ENCODE peak calls at places on chromosomes 13 and 19, in nine cellular contexts. One of them, this sample, is unnamed.

GRCh38 chr13:84445776-84446175 is 563.5 kb upstream of the SLITRK1 start:
- DNase-seq in neural crest cell: no peak
- DNase-seq in epithelial cell of esophagus: peak
- DNase-seq in progenitor cell of endocrine pancreas: no peak
- DNase-seq in Peyer's patch: no peak
- DNase-seq in WTC11: no peak
- DNase-seq in mesothelial cell of epicardium: no peak
- DNase-seq in tibial nerve: no peak
- DNase-seq in activated CD8-positive, alpha-beta T cell treated with anti-CD3 and anti-CD28 coated beads for 36 hours: no peak
- DNase-seq in this sample: no peak

GRCh38 chr19:38395381-38396127 is 7.1 kb downstream of the SPRED3 start:
- DNase-seq in WTC11: no peak
- DNase-seq in activated CD8-positive, alpha-beta T cell treated with anti-CD3 and anti-CD28 coated beads for 36 hours: peak
- DNase-seq in progenitor cell of endocrine pancreas: no peak
- DNase-seq in Peyer's patch: no peak
- DNase-seq in epithelial cell of esophagus: no peak
- DNase-seq in neural crest cell: no peak
- DNase-seq in mesothelial cell of epicardium: no peak
- DNase-seq in tibial nerve: no peak
- DNase-seq in this sample: no peak

GRCh38 chr13:55199132-55199531 is 1941.6 kb upstream of the PRR20A start:
- DNase-seq in Peyer's patch: no peak
- DNase-seq in neural crest cell: no peak
- DNase-seq in epithelial cell of esophagus: no peak
- DNase-seq in WTC11: no peak
- DNase-seq in activated CD8-positive, alpha-beta T cell treated with anti-CD3 and anti-CD28 coated beads for 36 hours: no peak
- DNase-seq in tibial nerve: no peak
- DNase-seq in progenitor cell of endocrine pancreas: no peak
- DNase-seq in mesothelial cell of epicardium: no peak
- DNase-seq in this sample: no peak

GRCh38 chr13:28583661-28584091 is 75.3 kb upstream of the POMP start:
- DNase-seq in neural crest cell: no peak
- DNase-seq in progenitor cell of endocrine pancreas: no peak
- DNase-seq in epithelial cell of esophagus: no peak
- DNase-seq in WTC11: peak
- DNase-seq in tibial nerve: no peak
- DNase-seq in Peyer's patch: no peak
- DNase-seq in activated CD8-positive, alpha-beta T cell treated with anti-CD3 and anti-CD28 coated beads for 36 hours: no peak
- DNase-seq in mesothelial cell of epicardium: no peak
- DNase-seq in this sample: no peak

GRCh38 chr13:40562975-40563349 is 103.5 kb downstream of the FOXO1 start:
- DNase-seq in epithelial cell of esophagus: no peak
- DNase-seq in neural crest cell: no peak
- DNase-seq in progenitor cell of endocrine pancreas: no peak
- DNase-seq in WTC11: no peak
- DNase-seq in activated CD8-positive, alpha-beta T cell treated with anti-CD3 and anti-CD28 coated beads for 36 hours: peak
- DNase-seq in Peyer's patch: peak
- DNase-seq in mesothelial cell of epicardium: no peak
- DNase-seq in tibial nerve: no peak
- DNase-seq in this sample: no peak

GRCh38 chr19:37778613-37779138 is 710 bp downstream of the ZNF573 start:
- DNase-seq in tibial nerve: no peak
- DNase-seq in WTC11: no peak
- DNase-seq in Peyer's patch: no peak
- DNase-seq in epithelial cell of esophagus: peak
- DNase-seq in progenitor cell of endocrine pancreas: no peak
- DNase-seq in neural crest cell: no peak
- DNase-seq in mesothelial cell of epicardium: no peak
- DNase-seq in activated CD8-positive, alpha-beta T cell treated with anti-CD3 and anti-CD28 coated beads for 36 hours: no peak
- DNase-seq in this sample: no peak

GRCh38 chr13:31011193-31011860 is 78.9 kb downstream of the TEX26 start:
- DNase-seq in Peyer's patch: no peak
- DNase-seq in tibial nerve: no peak
- DNase-seq in WTC11: no peak
- DNase-seq in mesothelial cell of epicardium: no peak
- DNase-seq in progenitor cell of endocrine pancreas: no peak
- DNase-seq in epithelial cell of esophagus: no peak
- DNase-seq in activated CD8-positive, alpha-beta T cell treated with anti-CD3 and anti-CD28 coated beads for 36 hours: no peak
- DNase-seq in neural crest cell: no peak
- DNase-seq in this sample: no peak

GRCh38 chr13:77898097-77898496 is 20.5 kb downstream of the EDNRB start:
- DNase-seq in epithelial cell of esophagus: no peak
- DNase-seq in mesothelial cell of epicardium: no peak
- DNase-seq in WTC11: no peak
- DNase-seq in tibial nerve: no peak
- DNase-seq in Peyer's patch: no peak
- DNase-seq in activated CD8-positive, alpha-beta T cell treated with anti-CD3 and anti-CD28 coated beads for 36 hours: no peak
- DNase-seq in neural crest cell: no peak
- DNase-seq in progenitor cell of endocrine pancreas: no peak
- DNase-seq in this sample: no peak

GRCh38 chr13:28423010-28423409 is 71.9 kb downstream of the FLT1 start:
- DNase-seq in activated CD8-positive, alpha-beta T cell treated with anti-CD3 and anti-CD28 coated beads for 36 hours: peak
- DNase-seq in WTC11: no peak
- DNase-seq in epithelial cell of esophagus: no peak
- DNase-seq in Peyer's patch: peak
- DNase-seq in mesothelial cell of epicardium: no peak
- DNase-seq in neural crest cell: no peak
- DNase-seq in tibial nerve: peak
- DNase-seq in progenitor cell of endocrine pancreas: no peak
- DNase-seq in this sample: no peak

GRCh38 chr13:32850311-32851052 is 165.7 kb upstream of the KL start:
- DNase-seq in epithelial cell of esophagus: no peak
- DNase-seq in neural crest cell: no peak
- DNase-seq in Peyer's patch: no peak
- DNase-seq in tibial nerve: no peak
- DNase-seq in progenitor cell of endocrine pancreas: no peak
- DNase-seq in WTC11: no peak
- DNase-seq in activated CD8-positive, alpha-beta T cell treated with anti-CD3 and anti-CD28 coated beads for 36 hours: no peak
- DNase-seq in mesothelial cell of epicardium: no peak
- DNase-seq in this sample: peak

GRCh38 chr19:2567580-2567979 is 91.7 kb downstream of the GADD45B start:
- DNase-seq in mesothelial cell of epicardium: no peak
- DNase-seq in Peyer's patch: no peak
- DNase-seq in epithelial cell of esophagus: no peak
- DNase-seq in activated CD8-positive, alpha-beta T cell treated with anti-CD3 and anti-CD28 coated beads for 36 hours: peak
- DNase-seq in WTC11: peak
- DNase-seq in neural crest cell: no peak
- DNase-seq in tibial nerve: no peak
- DNase-seq in progenitor cell of endocrine pancreas: no peak
- DNase-seq in this sample: no peak

GRCh38 chr13:73722120-73722519 is 412.1 kb downstream of the KLF12 start:
- DNase-seq in WTC11: no peak
- DNase-seq in progenitor cell of endocrine pancreas: no peak
- DNase-seq in Peyer's patch: no peak
- DNase-seq in mesothelial cell of epicardium: no peak
- DNase-seq in tibial nerve: no peak
- DNase-seq in activated CD8-positive, alpha-beta T cell treated with anti-CD3 and anti-CD28 coated beads for 36 hours: peak
- DNase-seq in neural crest cell: no peak
- DNase-seq in epithelial cell of esophagus: peak
- DNase-seq in this sample: no peak

GRCh38 chr13:114068723-114069322 is 63.6 kb downstream of the RASA3 start:
- DNase-seq in progenitor cell of endocrine pancreas: no peak
- DNase-seq in mesothelial cell of epicardium: no peak
- DNase-seq in neural crest cell: no peak
- DNase-seq in Peyer's patch: peak
- DNase-seq in epithelial cell of esophagus: peak
- DNase-seq in WTC11: peak
- DNase-seq in activated CD8-positive, alpha-beta T cell treated with anti-CD3 and anti-CD28 coated beads for 36 hours: no peak
- DNase-seq in tibial nerve: peak
- DNase-seq in this sample: no peak

GRCh38 chr19:45446295-45446694 is 21.5 kb upstream of the FOSB start:
- DNase-seq in activated CD8-positive, alpha-beta T cell treated with anti-CD3 and anti-CD28 coated beads for 36 hours: peak
- DNase-seq in tibial nerve: no peak
- DNase-seq in progenitor cell of endocrine pancreas: no peak
- DNase-seq in WTC11: no peak
- DNase-seq in epithelial cell of esophagus: peak
- DNase-seq in neural crest cell: no peak
- DNase-seq in mesothelial cell of epicardium: no peak
- DNase-seq in Peyer's patch: no peak
- DNase-seq in this sample: no peak

GRCh38 chr19:35753634-35754364 is 3.0 kb downstream of the HSPB6 start:
- DNase-seq in activated CD8-positive, alpha-beta T cell treated with anti-CD3 and anti-CD28 coated beads for 36 hours: no peak
- DNase-seq in epithelial cell of esophagus: no peak
- DNase-seq in neural crest cell: no peak
- DNase-seq in WTC11: no peak
- DNase-seq in mesothelial cell of epicardium: no peak
- DNase-seq in Peyer's patch: no peak
- DNase-seq in progenitor cell of endocrine pancreas: no peak
- DNase-seq in tibial nerve: no peak
- DNase-seq in this sample: no peak

GRCh38 chr13:94249512-94249911 is 230.0 kb downstream of the DCT start:
- DNase-seq in WTC11: no peak
- DNase-seq in epithelial cell of esophagus: no peak
- DNase-seq in activated CD8-positive, alpha-beta T cell treated with anti-CD3 and anti-CD28 coated beads for 36 hours: no peak
- DNase-seq in Peyer's patch: no peak
- DNase-seq in mesothelial cell of epicardium: no peak
- DNase-seq in neural crest cell: no peak
- DNase-seq in progenitor cell of endocrine pancreas: no peak
- DNase-seq in tibial nerve: no peak
- DNase-seq in this sample: no peak

GRCh38 chr19:7611541-7612279 is 16.0 kb downstream of the CAMSAP3 start:
- DNase-seq in neural crest cell: no peak
- DNase-seq in progenitor cell of endocrine pancreas: no peak
- DNase-seq in tibial nerve: no peak
- DNase-seq in Peyer's patch: no peak
- DNase-seq in epithelial cell of esophagus: no peak
- DNase-seq in WTC11: no peak
- DNase-seq in activated CD8-positive, alpha-beta T cell treated with anti-CD3 and anti-CD28 coated beads for 36 hours: no peak
- DNase-seq in mesothelial cell of epicardium: no peak
- DNase-seq in this sample: no peak

GRCh38 chr19:14450168-14450874 is 17.2 kb downstream of the PKN1 start:
- DNase-seq in activated CD8-positive, alpha-beta T cell treated with anti-CD3 and anti-CD28 coated beads for 36 hours: peak
- DNase-seq in tibial nerve: no peak
- DNase-seq in Peyer's patch: no peak
- DNase-seq in progenitor cell of endocrine pancreas: no peak
- DNase-seq in WTC11: peak
- DNase-seq in epithelial cell of esophagus: no peak
- DNase-seq in mesothelial cell of epicardium: no peak
- DNase-seq in neural crest cell: no peak
- DNase-seq in this sample: no peak

GRCh38 chr19:50178859-50179537 is 15.9 kb upstream of the IZUMO2 start:
- DNase-seq in WTC11: no peak
- DNase-seq in mesothelial cell of epicardium: no peak
- DNase-seq in progenitor cell of endocrine pancreas: no peak
- DNase-seq in neural crest cell: no peak
- DNase-seq in activated CD8-positive, alpha-beta T cell treated with anti-CD3 and anti-CD28 coated beads for 36 hours: no peak
- DNase-seq in Peyer's patch: no peak
- DNase-seq in tibial nerve: no peak
- DNase-seq in epithelial cell of esophagus: peak
- DNase-seq in this sample: no peak

GRCh38 chr19:49861127-49861526 is 6.2 kb downstream of the PNKP start:
- DNase-seq in tibial nerve: peak
- DNase-seq in mesothelial cell of epicardium: no peak
- DNase-seq in epithelial cell of esophagus: peak
- DNase-seq in WTC11: peak
- DNase-seq in progenitor cell of endocrine pancreas: no peak
- DNase-seq in neural crest cell: no peak
- DNase-seq in activated CD8-positive, alpha-beta T cell treated with anti-CD3 and anti-CD28 coated beads for 36 hours: no peak
- DNase-seq in Peyer's patch: no peak
- DNase-seq in this sample: no peak

DNA sequence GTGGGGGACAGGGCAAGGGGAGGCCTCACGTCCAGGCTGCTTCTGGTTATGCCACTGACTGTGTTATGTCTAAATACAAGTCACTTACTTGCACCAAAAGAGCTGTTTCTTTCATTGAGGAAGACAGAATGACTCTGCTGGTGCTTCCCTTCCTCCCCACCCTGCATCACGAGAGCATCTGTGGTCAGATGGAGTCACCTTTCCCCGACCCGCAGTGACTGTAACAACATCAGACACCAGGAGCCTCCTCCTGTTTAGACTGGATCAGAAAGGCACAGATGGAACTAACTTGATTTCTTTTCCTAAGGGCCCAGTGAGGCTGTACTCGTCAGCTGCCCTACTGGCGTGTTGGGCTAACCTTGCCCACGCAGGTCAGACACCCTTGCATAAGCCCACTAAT is 90.3 kb upstream of the ZNF536 start:
- DNase-seq in progenitor cell of endocrine pancreas: no peak
- DNase-seq in WTC11: no peak
- DNase-seq in tibial nerve: no peak
- DNase-seq in neural crest cell: no peak
- DNase-seq in Peyer's patch: no peak
- DNase-seq in mesothelial cell of epicardium: no peak
- DNase-seq in activated CD8-positive, alpha-beta T cell treated with anti-CD3 and anti-CD28 coated beads for 36 hours: no peak
- DNase-seq in epithelial cell of esophagus: no peak
- DNase-seq in this sample: no peak
- TF ChIP-seq CTCF in progenitor cell of endocrine pancreas: no peak
- TF ChIP-seq CTCF in WTC11: no peak
- TF ChIP-seq CTCF in tibial nerve: no peak
- TF ChIP-seq CTCF in neural crest cell: no peak
- TF ChIP-seq CTCF in Peyer's patch: no peak
- TF ChIP-seq CTCF in mesothelial cell of epicardium: no peak
- TF ChIP-seq CTCF in activated CD8-positive, alpha-beta T cell treated with anti-CD3 and anti-CD28 coated beads for 36 hours: no peak
- TF ChIP-seq CTCF in epithelial cell of esophagus: no peak
- TF ChIP-seq CTCF in this sample: no peak

GRCh38 chr19:13436352-13436751 is 69.9 kb downstream of the CACNA1A start:
- DNase-seq in progenitor cell of endocrine pancreas: no peak
- DNase-seq in WTC11: no peak
- DNase-seq in mesothelial cell of epicardium: no peak
- DNase-seq in Peyer's patch: no peak
- DNase-seq in epithelial cell of esophagus: no peak
- DNase-seq in tibial nerve: no peak
- DNase-seq in neural crest cell: no peak
- DNase-seq in activated CD8-positive, alpha-beta T cell treated with anti-CD3 and anti-CD28 coated beads for 36 hours: no peak
- DNase-seq in this sample: no peak
- TF ChIP-seq CTCF in progenitor cell of endocrine pancreas: no peak
- TF ChIP-seq CTCF in WTC11: no peak
- TF ChIP-seq CTCF in mesothelial cell of epicardium: no peak
- TF ChIP-seq CTCF in Peyer's patch: no peak
- TF ChIP-seq CTCF in epithelial cell of esophagus: no peak
- TF ChIP-seq CTCF in tibial nerve: no peak
- TF ChIP-seq CTCF in neural crest cell: no peak
- TF ChIP-seq CTCF in activated CD8-positive, alpha-beta T cell treated with anti-CD3 and anti-CD28 coated beads for 36 hours: no peak
- TF ChIP-seq CTCF in this sample: no peak

GRCh38 chr19:19386373-19386869 is 19.1 kb upstream of the GATAD2A start:
- DNase-seq in Peyer's patch: no peak
- DNase-seq in activated CD8-positive, alpha-beta T cell treated with anti-CD3 and anti-CD28 coated beads for 36 hours: peak
- DNase-seq in neural crest cell: no peak
- DNase-seq in mesothelial cell of epicardium: no peak
- DNase-seq in WTC11: no peak
- DNase-seq in epithelial cell of esophagus: no peak
- DNase-seq in tibial nerve: no peak
- DNase-seq in progenitor cell of endocrine pancreas: no peak
- DNase-seq in this sample: no peak
- TF ChIP-seq CTCF in Peyer's patch: no peak
- TF ChIP-seq CTCF in activated CD8-positive, alpha-beta T cell treated with anti-CD3 and anti-CD28 coated beads for 36 hours: no peak
- TF ChIP-seq CTCF in neural crest cell: no peak
- TF ChIP-seq CTCF in mesothelial cell of epicardium: no peak
- TF ChIP-seq CTCF in WTC11: no peak
- TF ChIP-seq CTCF in epithelial cell of esophagus: peak
- TF ChIP-seq CTCF in tibial nerve: no peak
- TF ChIP-seq CTCF in progenitor cell of endocrine pancreas: no peak
- TF ChIP-seq CTCF in this sample: no peak

DNA sequence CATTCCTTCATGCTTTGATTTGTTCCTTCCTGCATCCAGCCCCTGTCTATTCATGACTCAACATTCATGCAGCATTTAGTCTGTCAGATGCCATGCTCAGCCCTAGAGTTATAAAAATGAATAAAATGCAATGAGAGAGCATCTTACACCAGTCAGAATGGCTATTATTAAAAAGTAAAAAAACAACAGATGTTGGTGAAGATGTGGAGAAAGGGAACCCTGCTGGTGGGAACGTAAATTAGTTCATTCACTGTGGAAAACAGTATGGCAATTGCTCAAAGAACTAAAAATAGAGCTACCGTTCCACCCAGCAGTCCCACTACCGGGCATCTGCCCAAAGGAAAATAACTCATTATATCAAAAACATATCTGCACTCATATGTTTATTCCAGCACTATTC is 70.0 kb upstream of the GTF3A start:
- DNase-seq in progenitor cell of endocrine pancreas: no peak
- DNase-seq in neural crest cell: no peak
- DNase-seq in Peyer's patch: no peak
- DNase-seq in mesothelial cell of epicardium: no peak
- DNase-seq in WTC11: no peak
- DNase-seq in epithelial cell of esophagus: no peak
- DNase-seq in tibial nerve: no peak
- DNase-seq in activated CD8-positive, alpha-beta T cell treated with anti-CD3 and anti-CD28 coated beads for 36 hours: no peak
- DNase-seq in this sample: no peak
- TF ChIP-seq CTCF in progenitor cell of endocrine pancreas: no peak
- TF ChIP-seq CTCF in neural crest cell: no peak
- TF ChIP-seq CTCF in Peyer's patch: peak
- TF ChIP-seq CTCF in mesothelial cell of epicardium: no peak
- TF ChIP-seq CTCF in WTC11: no peak
- TF ChIP-seq CTCF in epithelial cell of esophagus: no peak
- TF ChIP-seq CTCF in tibial nerve: no peak
- TF ChIP-seq CTCF in activated CD8-positive, alpha-beta T cell treated with anti-CD3 and anti-CD28 coated beads for 36 hours: no peak
- TF ChIP-seq CTCF in this sample: no peak